ENCODE peak calls at places on chromosomes 1 and 21, in seven cellular contexts. One of them, this sample, is unnamed. For H3K4me1, the result is how much of the 10 kb centered on the place peaks cover.

GRCh38 chr1:224736619-224737352 is 120.7 kb downstream of the CNIH3 start:
- DNase-seq in colonic mucosa: no peak
- DNase-seq in tibial artery: peak
- DNase-seq in IMR-90: peak
- DNase-seq in heart right ventricle: peak
- DNase-seq in hepatocyte: peak
- DNase-seq in CD8-positive, alpha-beta memory T cell: no peak
- DNase-seq in this sample: no peak

GRCh38 chr1:45411510-45411899 is 71.3 kb upstream of the MUTYH start:
- DNase-seq in heart right ventricle: no peak
- DNase-seq in tibial artery: no peak
- DNase-seq in hepatocyte: no peak
- DNase-seq in CD8-positive, alpha-beta memory T cell: no peak
- DNase-seq in colonic mucosa: no peak
- DNase-seq in IMR-90: no peak
- DNase-seq in this sample: no peak

GRCh38 chr1:202599669-202600431 is 110.4 kb downstream of the SYT2 start:
- DNase-seq in colonic mucosa: peak
- DNase-seq in CD8-positive, alpha-beta memory T cell: no peak
- DNase-seq in heart right ventricle: peak
- DNase-seq in IMR-90: peak
- DNase-seq in tibial artery: peak
- DNase-seq in hepatocyte: peak
- DNase-seq in this sample: no peak

GRCh38 chr21:40847956-40848355 is 998 bp upstream of the DSCAM start:
- DNase-seq in CD8-positive, alpha-beta memory T cell: no peak
- DNase-seq in heart right ventricle: no peak
- DNase-seq in colonic mucosa: no peak
- DNase-seq in hepatocyte: no peak
- DNase-seq in IMR-90: no peak
- DNase-seq in tibial artery: no peak
- DNase-seq in this sample: no peak

GRCh38 chr21:43352568-43353281 is 74.2 kb downstream of the SIK1 start:
- DNase-seq in CD8-positive, alpha-beta memory T cell: no peak
- DNase-seq in colonic mucosa: no peak
- DNase-seq in hepatocyte: no peak
- DNase-seq in IMR-90: no peak
- DNase-seq in tibial artery: no peak
- DNase-seq in heart right ventricle: no peak
- DNase-seq in this sample: peak

GRCh38 chr1:44881011-44881632 is 38.1 kb upstream of the PTCH2 start:
- DNase-seq in IMR-90: peak
- DNase-seq in tibial artery: no peak
- DNase-seq in colonic mucosa: no peak
- DNase-seq in CD8-positive, alpha-beta memory T cell: no peak
- DNase-seq in hepatocyte: no peak
- DNase-seq in heart right ventricle: no peak
- DNase-seq in this sample: no peak

GRCh38 chr1:160597705-160598104 is 18.4 kb upstream of the CD84 start:
- DNase-seq in CD8-positive, alpha-beta memory T cell: no peak
- DNase-seq in hepatocyte: no peak
- DNase-seq in heart right ventricle: no peak
- DNase-seq in IMR-90: no peak
- DNase-seq in tibial artery: no peak
- DNase-seq in colonic mucosa: no peak
- DNase-seq in this sample: no peak

GRCh38 chr1:151897861-151898468 is 11.3 kb downstream of the THEM4 start:
- DNase-seq in IMR-90: no peak
- DNase-seq in CD8-positive, alpha-beta memory T cell: no peak
- DNase-seq in hepatocyte: no peak
- DNase-seq in colonic mucosa: peak
- DNase-seq in tibial artery: no peak
- DNase-seq in heart right ventricle: no peak
- DNase-seq in this sample: no peak

GRCh38 chr1:180252638-180253536 is 22.8 kb downstream of the LHX4 start:
- DNase-seq in colonic mucosa: peak
- DNase-seq in hepatocyte: peak
- DNase-seq in IMR-90: peak
- DNase-seq in tibial artery: peak
- DNase-seq in CD8-positive, alpha-beta memory T cell: peak
- DNase-seq in heart right ventricle: peak
- DNase-seq in this sample: peak

GRCh38 chr1:3717041-3717714 is 35.1 kb upstream of the CCDC27 start:
- DNase-seq in CD8-positive, alpha-beta memory T cell: no peak
- DNase-seq in IMR-90: no peak
- DNase-seq in hepatocyte: no peak
- DNase-seq in colonic mucosa: no peak
- DNase-seq in heart right ventricle: no peak
- DNase-seq in tibial artery: no peak
- DNase-seq in this sample: no peak

GRCh38 chr21:34367320-34367935 is 3.6 kb downstream of the KCNE2 start:
- DNase-seq in heart right ventricle: no peak
- DNase-seq in IMR-90: peak
- DNase-seq in tibial artery: peak
- DNase-seq in colonic mucosa: peak
- DNase-seq in hepatocyte: peak
- DNase-seq in CD8-positive, alpha-beta memory T cell: peak
- DNase-seq in this sample: peak

GRCh38 chr1:6623269-6623965 is 1.3 kb upstream of the THAP3 start:
- DNase-seq in CD8-positive, alpha-beta memory T cell: no peak
- DNase-seq in hepatocyte: no peak
- DNase-seq in tibial artery: no peak
- DNase-seq in IMR-90: no peak
- DNase-seq in heart right ventricle: no peak
- DNase-seq in colonic mucosa: no peak
- DNase-seq in this sample: no peak

GRCh38 chr1:39205102-39205780 is 746 bp downstream of the MACF1 start:
- DNase-seq in CD8-positive, alpha-beta memory T cell: peak
- DNase-seq in tibial artery: peak
- DNase-seq in colonic mucosa: peak
- DNase-seq in heart right ventricle: no peak
- DNase-seq in hepatocyte: peak
- DNase-seq in IMR-90: peak
- DNase-seq in this sample: peak

GRCh38 chr1:107076846-107077245 is 20.4 kb downstream of the PRMT6 start:
- DNase-seq in IMR-90: peak
- DNase-seq in hepatocyte: no peak
- DNase-seq in heart right ventricle: no peak
- DNase-seq in colonic mucosa: no peak
- DNase-seq in CD8-positive, alpha-beta memory T cell: no peak
- DNase-seq in tibial artery: no peak
- DNase-seq in this sample: no peak

GRCh38 chr1:51569284-51570062 is 47.4 kb upstream of the OSBPL9 start:
- DNase-seq in colonic mucosa: peak
- DNase-seq in IMR-90: peak
- DNase-seq in hepatocyte: peak
- DNase-seq in tibial artery: no peak
- DNase-seq in heart right ventricle: no peak
- DNase-seq in CD8-positive, alpha-beta memory T cell: no peak
- DNase-seq in this sample: peak

GRCh38 chr1:8871965-8872399 is 6.5 kb downstream of the ENO1 start:
- DNase-seq in hepatocyte: no peak
- DNase-seq in IMR-90: peak
- DNase-seq in heart right ventricle: no peak
- DNase-seq in tibial artery: no peak
- DNase-seq in colonic mucosa: no peak
- DNase-seq in CD8-positive, alpha-beta memory T cell: no peak
- DNase-seq in this sample: no peak

GRCh38 chr1:8873001-8873400 is 5.5 kb downstream of the ENO1 start:
- DNase-seq in IMR-90: no peak
- DNase-seq in hepatocyte: no peak
- DNase-seq in tibial artery: no peak
- DNase-seq in colonic mucosa: no peak
- DNase-seq in CD8-positive, alpha-beta memory T cell: no peak
- DNase-seq in heart right ventricle: no peak
- DNase-seq in this sample: no peak

GRCh38 chr1:8870118-8870517 is 8.4 kb downstream of the ENO1 start:
- DNase-seq in CD8-positive, alpha-beta memory T cell: no peak
- DNase-seq in IMR-90: no peak
- DNase-seq in tibial artery: no peak
- DNase-seq in heart right ventricle: no peak
- DNase-seq in hepatocyte: no peak
- DNase-seq in colonic mucosa: no peak
- DNase-seq in this sample: no peak

GRCh38 chr1:8871539-8871935 is 6.9 kb downstream of the ENO1 start:
- DNase-seq in CD8-positive, alpha-beta memory T cell: no peak
- DNase-seq in hepatocyte: peak
- DNase-seq in IMR-90: no peak
- DNase-seq in heart right ventricle: no peak
- DNase-seq in tibial artery: no peak
- DNase-seq in colonic mucosa: peak
- DNase-seq in this sample: peak

GRCh38 chr1:8870605-8871538 is 7.6 kb downstream of the ENO1 start:
- DNase-seq in CD8-positive, alpha-beta memory T cell: no peak
- DNase-seq in tibial artery: no peak
- DNase-seq in IMR-90: no peak
- DNase-seq in colonic mucosa: no peak
- DNase-seq in heart right ventricle: no peak
- DNase-seq in hepatocyte: peak
- DNase-seq in this sample: no peak
- H3K4me1 ChIP-seq in CD8-positive, alpha-beta memory T cell: under half
- H3K4me1 ChIP-seq in tibial artery: under half
- H3K4me1 ChIP-seq in IMR-90: under half
- H3K4me1 ChIP-seq in colonic mucosa: under half
- H3K4me1 ChIP-seq in heart right ventricle: under half
- H3K4me1 ChIP-seq in hepatocyte: under half
- H3K4me1 ChIP-seq in this sample: under half

DNA sequence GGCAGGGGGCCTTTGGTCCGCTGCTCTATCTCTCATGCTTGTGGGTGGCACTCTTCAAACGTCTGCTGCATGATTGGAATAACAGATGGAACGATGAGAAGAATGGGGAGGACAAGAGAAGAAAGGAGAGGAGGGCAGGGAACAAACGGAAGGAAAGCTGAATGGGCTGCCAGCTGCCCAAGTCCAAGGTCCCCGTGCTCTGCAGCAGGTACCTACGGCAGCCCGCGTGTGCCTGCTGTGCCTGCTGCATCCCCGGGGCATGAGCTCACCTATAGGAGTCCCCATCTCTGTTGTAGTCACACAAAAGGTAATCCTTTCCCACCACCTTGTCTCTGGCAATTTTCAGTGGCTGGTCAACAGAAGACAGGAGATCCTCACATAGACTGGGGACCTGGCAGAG is 73.1 kb downstream of the SLC66A1 start:
- DNase-seq in IMR-90: no peak
- DNase-seq in heart right ventricle: no peak
- DNase-seq in tibial artery: no peak
- DNase-seq in colonic mucosa: no peak
- DNase-seq in hepatocyte: no peak
- DNase-seq in CD8-positive, alpha-beta memory T cell: no peak
- DNase-seq in this sample: no peak
- H3K4me1 ChIP-seq in IMR-90: under half
- H3K4me1 ChIP-seq in heart right ventricle: under half
- H3K4me1 ChIP-seq in tibial artery: half or more
- H3K4me1 ChIP-seq in colonic mucosa: under half
- H3K4me1 ChIP-seq in hepatocyte: under half
- H3K4me1 ChIP-seq in CD8-positive, alpha-beta memory T cell: under half
- H3K4me1 ChIP-seq in this sample: under half

GRCh38 chr1:154418898-154419619 is 13.9 kb downstream of the IL6R start:
- DNase-seq in heart right ventricle: no peak
- DNase-seq in CD8-positive, alpha-beta memory T cell: peak
- DNase-seq in colonic mucosa: no peak
- DNase-seq in tibial artery: no peak
- DNase-seq in hepatocyte: no peak
- DNase-seq in IMR-90: no peak
- DNase-seq in this sample: no peak

GRCh38 chr1:154414606-154415005 is 9.5 kb downstream of the IL6R start:
- DNase-seq in IMR-90: no peak
- DNase-seq in tibial artery: peak
- DNase-seq in heart right ventricle: peak
- DNase-seq in CD8-positive, alpha-beta memory T cell: no peak
- DNase-seq in hepatocyte: no peak
- DNase-seq in colonic mucosa: no peak
- DNase-seq in this sample: no peak

GRCh38 chr1:154417338-154417608 is 12.1 kb downstream of the IL6R start:
- DNase-seq in hepatocyte: no peak
- DNase-seq in IMR-90: no peak
- DNase-seq in CD8-positive, alpha-beta memory T cell: no peak
- DNase-seq in tibial artery: no peak
- DNase-seq in heart right ventricle: no peak
- DNase-seq in colonic mucosa: no peak
- DNase-seq in this sample: no peak

GRCh38 chr1:154418062-154418897 is 13.1 kb downstream of the IL6R start:
- DNase-seq in hepatocyte: peak
- DNase-seq in tibial artery: peak
- DNase-seq in CD8-positive, alpha-beta memory T cell: peak
- DNase-seq in heart right ventricle: no peak
- DNase-seq in colonic mucosa: peak
- DNase-seq in IMR-90: no peak
- DNase-seq in this sample: peak

DNA sequence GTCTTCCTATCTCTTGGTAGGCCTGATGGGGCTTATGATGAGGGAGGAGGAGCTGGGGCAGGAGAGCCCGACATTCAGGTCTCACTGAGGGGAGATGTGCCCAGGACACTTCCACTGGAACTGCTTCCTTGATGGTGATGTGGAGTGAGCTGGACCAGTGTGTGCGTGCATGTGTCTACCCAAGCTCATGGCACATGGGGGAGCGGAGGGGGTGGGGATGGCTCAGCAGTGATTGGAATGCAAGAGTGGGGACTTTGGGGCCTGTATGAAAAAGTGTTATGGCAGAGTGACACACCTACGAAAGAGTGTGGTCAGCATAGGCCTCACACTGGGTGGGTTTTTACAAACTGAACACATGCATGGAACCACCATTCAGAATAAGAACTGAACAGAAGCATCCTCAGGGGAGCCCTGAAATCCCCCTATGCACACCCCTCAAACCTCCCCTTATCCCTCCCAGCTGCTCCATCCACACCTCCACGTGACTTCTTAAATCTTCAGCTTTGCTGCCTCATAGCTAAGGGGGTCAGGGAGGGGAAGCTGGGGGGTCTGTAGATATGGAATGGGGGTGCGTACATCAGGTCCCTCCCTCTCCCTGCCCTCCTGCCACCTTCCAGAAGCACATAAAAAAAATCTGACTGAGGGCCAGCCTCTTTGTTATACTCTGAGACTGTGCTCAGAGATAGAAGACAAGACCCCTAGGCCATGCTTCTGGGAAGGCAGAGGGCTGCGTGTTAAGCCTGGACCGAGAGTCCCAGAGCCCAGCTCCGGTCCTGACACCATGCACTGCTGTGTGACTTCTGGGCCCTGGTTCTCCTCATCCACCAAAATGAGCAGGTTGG is 11.6 kb downstream of the IL6R start:
- DNase-seq in hepatocyte: no peak
- DNase-seq in IMR-90: no peak
- DNase-seq in CD8-positive, alpha-beta memory T cell: no peak
- DNase-seq in heart right ventricle: no peak
- DNase-seq in colonic mucosa: no peak
- DNase-seq in tibial artery: no peak
- DNase-seq in this sample: no peak
- H3K4me1 ChIP-seq in hepatocyte: under half
- H3K4me1 ChIP-seq in IMR-90: under half
- H3K4me1 ChIP-seq in CD8-positive, alpha-beta memory T cell: half or more
- H3K4me1 ChIP-seq in heart right ventricle: under half
- H3K4me1 ChIP-seq in colonic mucosa: under half
- H3K4me1 ChIP-seq in tibial artery: half or more
- H3K4me1 ChIP-seq in this sample: half or more

DNA sequence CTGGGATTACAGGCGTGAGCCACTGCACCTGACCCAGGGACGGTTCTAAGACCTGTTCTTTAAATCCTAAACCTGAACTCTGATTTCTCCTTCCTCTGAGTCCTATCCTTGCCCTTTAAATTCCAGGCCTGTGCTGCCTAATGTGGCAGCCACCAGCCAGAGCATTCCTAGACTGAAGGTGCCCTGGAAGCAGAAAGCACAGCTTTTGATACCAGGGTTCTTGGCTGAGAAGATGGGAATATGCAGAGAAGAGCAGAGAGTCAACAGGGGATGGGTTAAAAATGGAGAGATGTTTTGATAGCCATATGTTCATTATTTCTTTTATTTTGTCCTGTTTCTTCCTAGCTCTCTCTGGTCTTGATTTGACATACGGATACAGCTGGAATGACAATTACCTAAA is 49.7 kb downstream of the RYR2 start:
- DNase-seq in tibial artery: no peak
- DNase-seq in hepatocyte: no peak
- DNase-seq in IMR-90: no peak
- DNase-seq in colonic mucosa: no peak
- DNase-seq in heart right ventricle: no peak
- DNase-seq in CD8-positive, alpha-beta memory T cell: no peak
- DNase-seq in this sample: no peak
- H3K4me1 ChIP-seq in tibial artery: half or more
- H3K4me1 ChIP-seq in hepatocyte: under half
- H3K4me1 ChIP-seq in IMR-90: under half
- H3K4me1 ChIP-seq in colonic mucosa: under half
- H3K4me1 ChIP-seq in heart right ventricle: half or more
- H3K4me1 ChIP-seq in CD8-positive, alpha-beta memory T cell: under half
- H3K4me1 ChIP-seq in this sample: under half